ENCODE peak calls at places on chromosomes 6 and 20, in nine cellular contexts. W is iPS-NIHi11, I is HTR-8/SVneo, U is PC-3, S is Calu3, Z is substantia nigra, N is HCT116, G is mammary epithelial cell, T is SK-N-SH. B is an unnamed sample.

GRCh38 chr6:7974932-7975763 is 64.6 kb upstream of the TXNDC5 start:
- DNase-seq in G (peak), T (peak), W (no peak), S (peak), I (peak), Z (peak), U (peak), N (peak), B (peak)

GRCh38 chr20:50355593-50356521 is 154.3 kb upstream of the PTPN1 start:
- DNase-seq in G (no peak), I (no peak), U (no peak), W (no peak), Z (no peak), T (no peak), N (no peak), S (no peak), B (no peak)

GRCh38 chr20:24868396-24868927 is 80.6 kb upstream of the CST7 start:
- DNase-seq in T (no peak), I (no peak), U (no peak), W (no peak), Z (no peak), S (no peak), G (no peak), N (no peak), B (no peak)

GRCh38 chr6:163314791-163315404 is 99.6 kb upstream of the QKI start:
- DNase-seq in W (no peak), U (no peak), G (no peak), N (no peak), S (no peak), I (no peak), Z (no peak), T (no peak), B (no peak)

GRCh38 chr6:159979136-159979874 is 10.4 kb downstream of the IGF2R start:
- DNase-seq in S (peak), Z (no peak), T (no peak), U (peak), G (peak), N (no peak), I (no peak), W (peak), B (peak)

GRCh38 chr6:138785980-138786379 is 9.9 kb upstream of the ECT2L start:
- DNase-seq in U (no peak), W (no peak), G (no peak), I (no peak), Z (no peak), T (no peak), N (no peak), S (no peak), B (no peak)

GRCh38 chr20:62496525-62497218 is 20.9 kb upstream of the GATA5 start:
- DNase-seq in Z (no peak), T (peak), N (no peak), W (peak), I (peak), S (peak), U (peak), G (no peak), B (no peak)

GRCh38 chr6:20001286-20001685 is 164.1 kb downstream of the ID4 start:
- DNase-seq in S (no peak), I (no peak), T (no peak), W (no peak), G (no peak), Z (no peak), N (no peak), U (no peak), B (peak)

GRCh38 chr6:144415014-144415413 is 129.9 kb downstream of the UTRN start:
- DNase-seq in S (no peak), Z (no peak), T (no peak), G (peak), I (peak), W (no peak), N (no peak), U (peak), B (no peak)

GRCh38 chr6:89311853-89312531 is 3.1 kb downstream of the GABRR2 start:
- DNase-seq in W (peak), T (no peak), U (peak), N (no peak), I (no peak), G (no peak), S (peak), Z (peak), B (peak)

GRCh38 chr20:46701556-46701955 is 7.9 kb upstream of the SLC2A10 start:
- DNase-seq in G (no peak), S (no peak), W (no peak), N (no peak), I (no peak), U (peak), Z (no peak), T (no peak), B (no peak)

GRCh38 chr6:145813285-145814034 is 1.1 kb downstream of the FBXO30 start:
- DNase-seq in U (peak), S (no peak), G (peak), Z (no peak), T (peak), N (no peak), W (no peak), I (no peak), B (no peak)

GRCh38 chr6:72740135-72740534 is 118.3 kb downstream of the KCNQ5 start:
- DNase-seq in N (no peak), S (no peak), G (no peak), W (no peak), Z (no peak), I (no peak), T (no peak), U (no peak), B (no peak)